ENCODE peak calls at places on chromosomes 6 and 20, in nine cellular contexts. X, N, T, O, G, W, M, B and D are unnamed samples.

GRCh38 chr6:151430886-151431285 is 21.0 kb downstream of the RMND1 start:
- DNase-seq in M (no peak), N (no peak), O (no peak), W (no peak), X (no peak), T (no peak), B (no peak), G (no peak), D (no peak)

GRCh38 chr20:19692685-19693119 is 65.4 kb upstream of the RIN2 start:
- DNase-seq in M (no peak), X (peak; percentile 66), N (peak; percentile 51), O (no peak), W (peak; percentile 59), G (peak; percentile 46), B (peak; percentile 75), T (no peak), D (no peak)

GRCh38 chr6:129542705-129543104 is 167.3 kb downstream of the ARHGAP18 start:
- DNase-seq in M (no peak), N (no peak), X (no peak), T (no peak), W (no peak), B (no peak), O (no peak), G (no peak), D (no peak)

GRCh38 chr20:15310361-15310760 is 972.9 kb upstream of the FLRT3 start:
- DNase-seq in X (no peak), T (no peak), B (no peak), G (no peak), W (no peak), N (no peak), O (no peak), M (no peak), D (no peak)

GRCh38 chr6:1311400-1312192 is at the start of gene FOXQ1:
- DNase-seq in N (no peak), T (no peak), O (peak; percentile 38), X (peak; percentile 40), B (peak; percentile 74), W (no peak), M (no peak), G (peak; percentile 92), D (peak; percentile 51)

GRCh38 chr6:136383271-136383670 is 93.6 kb upstream of the BCLAF1 start:
- DNase-seq in M (no peak), N (no peak), T (no peak), B (no peak), W (no peak), G (no peak), X (no peak), O (no peak), D (no peak)

GRCh38 chr6:33254591-33254990 is 17.1 kb downstream of the VPS52 start:
- DNase-seq in X (no peak), W (no peak), G (no peak), N (no peak), O (no peak), T (no peak), M (no peak), B (no peak), D (no peak)

GRCh38 chr6:5181494-5182287 is 79.1 kb downstream of the LYRM4 start:
- DNase-seq in W (no peak), T (no peak), X (no peak), N (no peak), O (no peak), G (no peak), M (no peak), B (no peak), D (no peak)

GRCh38 chr6:164227952-164228522 is 813.5 kb downstream of the QKI start:
- DNase-seq in B (peak; percentile 48), N (no peak), G (no peak), T (no peak), M (no peak), X (no peak), W (no peak), O (no peak), D (no peak)

GRCh38 chr6:130075879-130076278 is 57.5 kb downstream of the L3MBTL3 start:
- DNase-seq in M (no peak), T (no peak), O (no peak), B (no peak), W (no peak), N (no peak), G (no peak), X (no peak), D (no peak)

GRCh38 chr6:29760328-29760727 is 37.1 kb downstream of the HLA-F start:
- DNase-seq in G (no peak), O (no peak), T (no peak), M (no peak), N (no peak), W (no peak), B (no peak), X (no peak), D (no peak)

GRCh38 chr20:43963233-43963632 is 48.6 kb downstream of the TOX2 start:
- DNase-seq in T (no peak), M (no peak), N (peak; percentile 26), X (no peak), W (no peak), O (no peak), G (no peak), B (peak; percentile 35), D (no peak)

GRCh38 chr20:45456632-45457031 is 12.9 kb upstream of the WFDC2 start:
- DNase-seq in G (peak; percentile 74), X (peak; percentile 43), T (no peak), B (no peak), M (peak; percentile 3), O (no peak), W (peak; percentile 34), N (peak; percentile 15), D (no peak)

GRCh38 chr6:117550618-117551242 is 51.6 kb downstream of the GOPC start:
- DNase-seq in W (no peak), T (no peak), G (no peak), O (no peak), N (no peak), M (no peak), X (no peak), B (no peak), D (no peak)

GRCh38 chr20:19497064-19497463 is 261.0 kb upstream of the RIN2 start:
- DNase-seq in N (peak; percentile 42), M (no peak), W (no peak), X (no peak), B (peak; percentile 73), G (no peak), T (no peak), O (peak; percentile 54), D (no peak)